ENCODE peak calls at places on chromosomes 1 and 21, in ten cellular contexts. M is IMR-90, L is stomach, X is NB4, R is right lobe of liver, H is breast epithelium, G is adrenal gland, K is transverse colon, A is body of pancreas, O is Peyer's patch. V is an unnamed sample.

GRCh38 chr1:52056110-52056936 is at the start of gene BTF3L4:
- DNase-seq in M (peak; percentile 89), L (peak; percentile 96), X (peak; percentile 97), R (peak; percentile 97), H (peak; percentile 95), G (peak; percentile 95), K (peak; percentile 97), A (peak; percentile 98), O (peak; percentile 99), V (peak; percentile 95)

GRCh38 chr21:20086508-20086907 is 911.7 kb upstream of the NCAM2 start:
- DNase-seq in M (no peak), L (no peak), X (no peak), R (no peak), H (no peak), G (no peak), K (no peak), A (no peak), O (no peak), V (no peak)

GRCh38 chr1:154453577-154454352 is 48.3 kb upstream of the TDRD10 start:
- DNase-seq in M (peak; percentile 71), L (no peak), X (peak; percentile 73), R (no peak), H (peak; percentile 25), G (no peak), K (no peak), A (no peak), O (no peak), V (no peak)

GRCh38 chr1:27686223-27686990 is 14.4 kb upstream of the IFI6 start:
- DNase-seq in M (no peak), L (peak; percentile 81), X (no peak), R (no peak), H (no peak), G (no peak), K (peak; percentile 84), A (no peak), O (peak; percentile 81), V (no peak)

GRCh38 chr1:224433041-224433670 is 1.4 kb downstream of the WDR26 start:
- DNase-seq in M (no peak), L (no peak), X (peak; percentile 27), R (peak; percentile 50), H (no peak), G (no peak), K (peak; percentile 20), A (peak; percentile 26), O (no peak), V (no peak)

GRCh38 chr1:101282314-101283087 is 45.7 kb downstream of the S1PR1 start:
- DNase-seq in M (peak; percentile 10), L (no peak), X (no peak), R (no peak), H (no peak), G (peak; percentile 27), K (no peak), A (no peak), O (no peak), V (no peak)

GRCh38 chr1:205570796-205571537 is 60.8 kb downstream of the ELK4 start:
- DNase-seq in M (no peak), L (no peak), X (no peak), R (peak; percentile 17), H (no peak), G (no peak), K (peak; percentile 1), A (no peak), O (peak; percentile 26), V (no peak)

GRCh38 chr1:63799324-63799723 is 25.5 kb downstream of the ROR1 start:
- DNase-seq in M (peak; percentile 38), L (no peak), X (no peak), R (no peak), H (no peak), G (no peak), K (no peak), A (no peak), O (no peak), V (no peak)

GRCh38 chr1:25046194-25046532 is 116.1 kb upstream of the RUNX3 start:
- DNase-seq in M (no peak), L (no peak), X (no peak), R (no peak), H (no peak), G (no peak), K (no peak), A (no peak), O (no peak), V (no peak)

GRCh38 chr1:218273757-218274505 is 11.2 kb upstream of the RRP15 start:
- DNase-seq in M (no peak), L (no peak), X (no peak), R (no peak), H (no peak), G (no peak), K (no peak), A (no peak), O (no peak), V (no peak)

GRCh38 chr1:181161170-181161870 is 72.8 kb downstream of the IER5 start:
- DNase-seq in M (peak; percentile 42), L (no peak), X (peak; percentile 53), R (no peak), H (no peak), G (no peak), K (no peak), A (no peak), O (peak; percentile 47), V (no peak)

GRCh38 chr1:105793541-105794146 is 1262.8 kb upstream of the PRMT6 start:
- DNase-seq in M (no peak), L (peak; percentile 54), X (peak; percentile 54), R (no peak), H (no peak), G (peak; percentile 15), K (peak; percentile 27), A (peak; percentile 64), O (peak; percentile 61), V (no peak)

GRCh38 chr1:114088392-114089299 is 65.0 kb downstream of the SYT6 start:
- DNase-seq in M (no peak), L (no peak), X (peak; percentile 96), R (no peak), H (no peak), G (no peak), K (no peak), A (no peak), O (no peak), V (no peak)

GRCh38 chr1:204730826-204731459 is 45.4 kb upstream of the LRRN2 start:
- DNase-seq in M (no peak), L (no peak), X (no peak), R (no peak), H (no peak), G (no peak), K (no peak), A (no peak), O (no peak), V (no peak)

GRCh38 chr1:114040273-114041043 is 61.2 kb downstream of the OLFML3 start:
- DNase-seq in M (no peak), L (no peak), X (peak; percentile 90), R (no peak), H (no peak), G (no peak), K (no peak), A (no peak), O (no peak), V (no peak)

GRCh38 chr1:3070654-3071506 is 1.9 kb downstream of the PRDM16 start:
- DNase-seq in M (no peak), L (no peak), X (no peak), R (no peak), H (no peak), G (no peak), K (no peak), A (peak; percentile 51), O (no peak), V (no peak)
- H3K4me3 ChIP-seq in M (peak overlapping the region; percentile 2), L (peak overlapping the region; percentile 88), X (no peak overlapping the region), R (peak overlapping the region; percentile 28), H (peak overlapping the region; percentile 74), G (no peak overlapping the region), K (peak overlapping the region; percentile 66), A (peak overlapping the region; percentile 22), O (peak overlapping the region; percentile 99), V (peak overlapping the region; percentile 90)

GRCh38 chr1:151281969-151282882 is at the start of gene ZNF687:
- DNase-seq in M (peak; percentile 100), L (peak; percentile 100), X (peak; percentile 100), R (peak; percentile 100), H (peak; percentile 100), G (peak; percentile 100), K (peak; percentile 100), A (peak; percentile 100), O (peak; percentile 100), V (peak; percentile 100)
- TF ChIP-seq POLR2A in M (peak; percentile 64), L (no peak), X (peak; percentile 63), R (peak; percentile 71), H (peak; percentile 72), G (peak; percentile 70), K (peak; percentile 85), A (peak; percentile 93), O (peak; percentile 83), V (no peak)

GRCh38 chr1:240827786-240828185 is 215.8 kb upstream of the GREM2 start:
- DNase-seq in M (no peak), L (no peak), X (no peak), R (no peak), H (no peak), G (no peak), K (no peak), A (no peak), O (no peak), V (no peak)

GRCh38 chr1:240823357-240823756 is 211.4 kb upstream of the GREM2 start:
- DNase-seq in M (no peak), L (no peak), X (no peak), R (no peak), H (no peak), G (no peak), K (no peak), A (no peak), O (no peak), V (no peak)

GRCh38 chr1:240821925-240822324 is 210.0 kb upstream of the GREM2 start:
- DNase-seq in M (no peak), L (no peak), X (no peak), R (no peak), H (no peak), G (no peak), K (no peak), A (no peak), O (no peak), V (no peak)

GRCh38 chr1:240820816-240821215 is 208.9 kb upstream of the GREM2 start:
- DNase-seq in M (no peak), L (no peak), X (no peak), R (no peak), H (no peak), G (no peak), K (no peak), A (no peak), O (no peak), V (no peak)

GRCh38 chr1:240824238-240824637 is 212.3 kb upstream of the GREM2 start:
- DNase-seq in M (no peak), L (no peak), X (no peak), R (no peak), H (no peak), G (no peak), K (no peak), A (no peak), O (no peak), V (no peak)
- H3K4me3 ChIP-seq in M (no peak overlapping the region), L (no peak overlapping the region), X (no peak overlapping the region), R (no peak overlapping the region), H (no peak overlapping the region), G (no peak overlapping the region), K (no peak overlapping the region), A (no peak overlapping the region), O (no peak overlapping the region), V (no peak overlapping the region)

DNA sequence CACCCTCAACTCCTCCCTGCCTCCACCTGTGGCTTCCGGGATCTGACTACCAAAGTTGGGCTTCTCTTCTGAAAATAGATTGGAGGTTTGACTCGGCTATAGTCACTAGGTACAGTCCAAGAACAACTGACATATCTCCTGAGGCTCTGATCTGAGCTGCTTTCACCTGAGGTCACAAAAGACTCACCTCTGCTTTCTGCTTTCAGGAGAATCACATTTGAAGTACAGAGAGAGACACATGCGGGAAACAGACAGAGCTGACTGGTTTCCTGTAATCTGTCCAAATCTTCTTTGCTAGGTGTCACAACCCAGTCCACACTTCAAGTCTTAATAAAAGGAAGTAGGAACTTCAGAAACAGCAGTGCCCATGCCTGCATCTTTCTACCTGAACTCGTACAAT is 245.4 kb upstream of the CHRM3 start:
- DNase-seq in M (no peak), L (no peak), X (no peak), R (no peak), H (no peak), G (no peak), K (no peak), A (no peak), O (no peak), V (no peak)
- TF ChIP-seq POLR2A in M (no peak), L (no peak), X (no peak), R (no peak), H (no peak), G (no peak), K (no peak), A (no peak), O (no peak), V (no peak)

V was measured in heart left ventricle.